ENCODE peak calls at places on chromosomes 1 and 21, in nine cellular contexts. One of them, this sample, is unnamed.

GRCh38 chr1:229029644-229030235 is 241.2 kb upstream of the RAB4A start:
- DNase-seq in ovary: no peak
- DNase-seq in heart left ventricle: no peak
- DNase-seq in tibial artery: no peak
- DNase-seq in thoracic aorta: no peak
- DNase-seq in A673: no peak
- DNase-seq in foreskin fibroblast: no peak
- DNase-seq in AG10803: peak
- DNase-seq in HCT116: no peak
- DNase-seq in this sample: no peak

GRCh38 chr1:161091093-161091492 is 1.7 kb upstream of the NECTIN4 start:
- DNase-seq in ovary: no peak
- DNase-seq in A673: no peak
- DNase-seq in thoracic aorta: no peak
- DNase-seq in foreskin fibroblast: no peak
- DNase-seq in tibial artery: no peak
- DNase-seq in HCT116: no peak
- DNase-seq in heart left ventricle: no peak
- DNase-seq in AG10803: no peak
- DNase-seq in this sample: no peak

GRCh38 chr1:218299416-218299815 is 14.3 kb downstream of the RRP15 start:
- DNase-seq in tibial artery: no peak
- DNase-seq in foreskin fibroblast: peak
- DNase-seq in ovary: no peak
- DNase-seq in A673: peak
- DNase-seq in heart left ventricle: no peak
- DNase-seq in HCT116: peak
- DNase-seq in thoracic aorta: no peak
- DNase-seq in AG10803: peak
- DNase-seq in this sample: peak

GRCh38 chr1:51331206-51332100 is 1.1 kb upstream of the TTC39A start:
- DNase-seq in foreskin fibroblast: peak
- DNase-seq in heart left ventricle: peak
- DNase-seq in tibial artery: no peak
- DNase-seq in HCT116: peak
- DNase-seq in A673: peak
- DNase-seq in AG10803: peak
- DNase-seq in thoracic aorta: no peak
- DNase-seq in ovary: no peak
- DNase-seq in this sample: peak

GRCh38 chr1:116722016-116722838 is 32.0 kb upstream of the CD2 start:
- DNase-seq in thoracic aorta: no peak
- DNase-seq in foreskin fibroblast: no peak
- DNase-seq in AG10803: no peak
- DNase-seq in ovary: no peak
- DNase-seq in HCT116: no peak
- DNase-seq in A673: no peak
- DNase-seq in heart left ventricle: no peak
- DNase-seq in tibial artery: no peak
- DNase-seq in this sample: no peak

GRCh38 chr1:53572061-53572801 is 113.0 kb downstream of the DMRTB1 start:
- DNase-seq in foreskin fibroblast: peak
- DNase-seq in AG10803: peak
- DNase-seq in thoracic aorta: no peak
- DNase-seq in ovary: no peak
- DNase-seq in heart left ventricle: no peak
- DNase-seq in tibial artery: peak
- DNase-seq in HCT116: peak
- DNase-seq in A673: peak
- DNase-seq in this sample: peak

GRCh38 chr1:153532161-153532560 is 3.6 kb downstream of the S100A6 start:
- DNase-seq in heart left ventricle: no peak
- DNase-seq in thoracic aorta: no peak
- DNase-seq in tibial artery: no peak
- DNase-seq in HCT116: no peak
- DNase-seq in ovary: no peak
- DNase-seq in A673: no peak
- DNase-seq in foreskin fibroblast: no peak
- DNase-seq in AG10803: no peak
- DNase-seq in this sample: no peak

GRCh38 chr1:152479792-152480595 is 30.6 kb upstream of the LCE5A start:
- DNase-seq in tibial artery: no peak
- DNase-seq in A673: peak
- DNase-seq in HCT116: peak
- DNase-seq in AG10803: peak
- DNase-seq in foreskin fibroblast: no peak
- DNase-seq in heart left ventricle: no peak
- DNase-seq in thoracic aorta: no peak
- DNase-seq in ovary: peak
- DNase-seq in this sample: peak

GRCh38 chr21:42220138-42220701 is 1.3 kb downstream of the ABCG1 start:
- DNase-seq in thoracic aorta: no peak
- DNase-seq in HCT116: no peak
- DNase-seq in tibial artery: peak
- DNase-seq in ovary: peak
- DNase-seq in foreskin fibroblast: peak
- DNase-seq in AG10803: peak
- DNase-seq in A673: peak
- DNase-seq in heart left ventricle: peak
- DNase-seq in this sample: peak

GRCh38 chr1:86487131-86487804 is 18.5 kb downstream of the CLCA1 start:
- DNase-seq in HCT116: no peak
- DNase-seq in thoracic aorta: no peak
- DNase-seq in ovary: no peak
- DNase-seq in AG10803: peak
- DNase-seq in A673: peak
- DNase-seq in heart left ventricle: peak
- DNase-seq in foreskin fibroblast: peak
- DNase-seq in tibial artery: peak
- DNase-seq in this sample: peak

GRCh38 chr1:54489627-54490240 is 58.3 kb upstream of the ACOT11 start:
- DNase-seq in foreskin fibroblast: no peak
- DNase-seq in tibial artery: no peak
- DNase-seq in heart left ventricle: peak
- DNase-seq in A673: no peak
- DNase-seq in HCT116: no peak
- DNase-seq in AG10803: no peak
- DNase-seq in thoracic aorta: no peak
- DNase-seq in ovary: no peak
- DNase-seq in this sample: no peak

GRCh38 chr1:226980122-226980551 is 40.0 kb downstream of the COQ8A start:
- DNase-seq in tibial artery: no peak
- DNase-seq in heart left ventricle: no peak
- DNase-seq in A673: no peak
- DNase-seq in thoracic aorta: no peak
- DNase-seq in HCT116: no peak
- DNase-seq in foreskin fibroblast: no peak
- DNase-seq in AG10803: no peak
- DNase-seq in ovary: no peak
- DNase-seq in this sample: no peak

GRCh38 chr1:13731897-13732296 is 31.9 kb downstream of the PRDM2 start:
- DNase-seq in ovary: no peak
- DNase-seq in tibial artery: no peak
- DNase-seq in HCT116: no peak
- DNase-seq in thoracic aorta: no peak
- DNase-seq in AG10803: no peak
- DNase-seq in heart left ventricle: no peak
- DNase-seq in foreskin fibroblast: no peak
- DNase-seq in A673: no peak
- DNase-seq in this sample: no peak

GRCh38 chr1:13725714-13726175 is 25.8 kb downstream of the PRDM2 start:
- DNase-seq in foreskin fibroblast: peak
- DNase-seq in HCT116: peak
- DNase-seq in heart left ventricle: no peak
- DNase-seq in thoracic aorta: no peak
- DNase-seq in tibial artery: no peak
- DNase-seq in A673: peak
- DNase-seq in ovary: no peak
- DNase-seq in AG10803: peak
- DNase-seq in this sample: peak

GRCh38 chr1:13730751-13731482 is 30.9 kb downstream of the PRDM2 start:
- DNase-seq in thoracic aorta: no peak
- DNase-seq in heart left ventricle: no peak
- DNase-seq in ovary: no peak
- DNase-seq in foreskin fibroblast: no peak
- DNase-seq in AG10803: peak
- DNase-seq in HCT116: no peak
- DNase-seq in A673: no peak
- DNase-seq in tibial artery: peak
- DNase-seq in this sample: peak

GRCh38 chr1:13730301-13730700 is 30.3 kb downstream of the PRDM2 start:
- DNase-seq in ovary: no peak
- DNase-seq in tibial artery: no peak
- DNase-seq in thoracic aorta: no peak
- DNase-seq in AG10803: no peak
- DNase-seq in heart left ventricle: no peak
- DNase-seq in A673: no peak
- DNase-seq in HCT116: no peak
- DNase-seq in foreskin fibroblast: no peak
- DNase-seq in this sample: no peak

GRCh38 chr1:13728104-13728503 is 28.1 kb downstream of the PRDM2 start:
- DNase-seq in A673: no peak
- DNase-seq in foreskin fibroblast: no peak
- DNase-seq in HCT116: no peak
- DNase-seq in ovary: no peak
- DNase-seq in heart left ventricle: no peak
- DNase-seq in tibial artery: no peak
- DNase-seq in thoracic aorta: no peak
- DNase-seq in AG10803: no peak
- DNase-seq in this sample: no peak
- H3K4me3 ChIP-seq in A673: no peak
- H3K4me3 ChIP-seq in foreskin fibroblast: no peak
- H3K4me3 ChIP-seq in HCT116: no peak
- H3K4me3 ChIP-seq in ovary: no peak
- H3K4me3 ChIP-seq in heart left ventricle: no peak
- H3K4me3 ChIP-seq in tibial artery: no peak
- H3K4me3 ChIP-seq in thoracic aorta: no peak
- H3K4me3 ChIP-seq in AG10803: no peak
- H3K4me3 ChIP-seq in this sample: no peak

DNA sequence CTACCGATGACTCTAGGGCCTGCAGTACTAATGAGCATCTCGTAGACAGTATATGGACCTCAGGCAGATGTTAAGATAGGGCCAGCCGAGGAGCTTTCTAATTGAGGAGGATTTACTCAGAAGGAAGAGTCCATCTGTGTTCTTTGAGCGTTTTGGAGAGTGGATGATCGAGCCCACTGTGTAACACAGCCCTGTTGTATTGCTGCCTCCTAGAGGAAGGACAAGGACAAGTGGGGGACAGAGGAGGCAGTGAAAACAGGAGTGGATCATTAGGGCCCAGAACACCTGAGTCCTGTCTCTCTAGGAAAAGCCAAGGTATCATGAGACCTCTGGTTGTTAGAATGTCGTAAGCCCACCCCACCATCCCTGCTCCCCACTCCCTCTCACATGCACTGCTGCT is 62.9 kb downstream of the TBX19 start:
- DNase-seq in heart left ventricle: no peak
- DNase-seq in HCT116: no peak
- DNase-seq in AG10803: no peak
- DNase-seq in foreskin fibroblast: no peak
- DNase-seq in A673: peak
- DNase-seq in thoracic aorta: no peak
- DNase-seq in ovary: no peak
- DNase-seq in tibial artery: no peak
- DNase-seq in this sample: no peak
- TF ChIP-seq CTCF in heart left ventricle: no peak
- TF ChIP-seq CTCF in HCT116: peak
- TF ChIP-seq CTCF in AG10803: peak
- TF ChIP-seq CTCF in foreskin fibroblast: peak
- TF ChIP-seq CTCF in A673: peak
- TF ChIP-seq CTCF in thoracic aorta: no peak
- TF ChIP-seq CTCF in ovary: no peak
- TF ChIP-seq CTCF in tibial artery: no peak
- TF ChIP-seq CTCF in this sample: peak

GRCh38 chr1:109930252-109930993 is 19.8 kb downstream of the CSF1 start:
- DNase-seq in foreskin fibroblast: no peak
- DNase-seq in heart left ventricle: no peak
- DNase-seq in AG10803: no peak
- DNase-seq in tibial artery: no peak
- DNase-seq in HCT116: no peak
- DNase-seq in thoracic aorta: no peak
- DNase-seq in A673: no peak
- DNase-seq in ovary: no peak
- DNase-seq in this sample: no peak
- H3K4me3 ChIP-seq in foreskin fibroblast: no peak
- H3K4me3 ChIP-seq in heart left ventricle: no peak
- H3K4me3 ChIP-seq in AG10803: no peak
- H3K4me3 ChIP-seq in tibial artery: no peak
- H3K4me3 ChIP-seq in HCT116: no peak
- H3K4me3 ChIP-seq in thoracic aorta: no peak
- H3K4me3 ChIP-seq in A673: no peak
- H3K4me3 ChIP-seq in ovary: no peak
- H3K4me3 ChIP-seq in this sample: no peak

GRCh38 chr21:18253809-18254208 is 9.2 kb downstream of the CHODL start:
- DNase-seq in AG10803: no peak
- DNase-seq in thoracic aorta: no peak
- DNase-seq in tibial artery: no peak
- DNase-seq in ovary: no peak
- DNase-seq in HCT116: no peak
- DNase-seq in foreskin fibroblast: no peak
- DNase-seq in heart left ventricle: no peak
- DNase-seq in A673: no peak
- DNase-seq in this sample: no peak

GRCh38 chr21:18251065-18251464 is 6.4 kb downstream of the CHODL start:
- DNase-seq in A673: no peak
- DNase-seq in thoracic aorta: no peak
- DNase-seq in tibial artery: no peak
- DNase-seq in HCT116: no peak
- DNase-seq in foreskin fibroblast: no peak
- DNase-seq in heart left ventricle: no peak
- DNase-seq in AG10803: no peak
- DNase-seq in ovary: no peak
- DNase-seq in this sample: no peak

GRCh38 chr21:18253252-18253651 is 8.6 kb downstream of the CHODL start:
- DNase-seq in A673: no peak
- DNase-seq in HCT116: no peak
- DNase-seq in foreskin fibroblast: no peak
- DNase-seq in heart left ventricle: no peak
- DNase-seq in thoracic aorta: no peak
- DNase-seq in AG10803: no peak
- DNase-seq in ovary: no peak
- DNase-seq in tibial artery: no peak
- DNase-seq in this sample: no peak

GRCh38 chr21:18249542-18250152 is 5.0 kb downstream of the CHODL start:
- DNase-seq in A673: no peak
- DNase-seq in HCT116: no peak
- DNase-seq in thoracic aorta: no peak
- DNase-seq in ovary: no peak
- DNase-seq in heart left ventricle: no peak
- DNase-seq in tibial artery: no peak
- DNase-seq in AG10803: no peak
- DNase-seq in foreskin fibroblast: no peak
- DNase-seq in this sample: no peak

GRCh38 chr21:18252686-18253085 is 8.1 kb downstream of the CHODL start:
- DNase-seq in tibial artery: peak
- DNase-seq in HCT116: no peak
- DNase-seq in heart left ventricle: no peak
- DNase-seq in thoracic aorta: no peak
- DNase-seq in foreskin fibroblast: no peak
- DNase-seq in A673: no peak
- DNase-seq in AG10803: no peak
- DNase-seq in ovary: no peak
- DNase-seq in this sample: no peak
- TF ChIP-seq CTCF in tibial artery: no peak
- TF ChIP-seq CTCF in HCT116: no peak
- TF ChIP-seq CTCF in heart left ventricle: no peak
- TF ChIP-seq CTCF in thoracic aorta: no peak
- TF ChIP-seq CTCF in foreskin fibroblast: no peak
- TF ChIP-seq CTCF in A673: no peak
- TF ChIP-seq CTCF in AG10803: no peak
- TF ChIP-seq CTCF in ovary: no peak
- TF ChIP-seq CTCF in this sample: no peak

This sample was measured in choroid plexus epithelial cell.